ENCODE peak calls at places on chromosomes 1 and 21, in six cellular contexts. M is heart right ventricle, K is esophagus squamous epithelium, S is skeletal muscle cell, N is kidney epithelial cell, I is osteoblast. U is an unnamed sample.

GRCh38 chr1:40783001-40783905 is at the start of gene KCNQ4:
- DNase-seq in M (peak), K (no peak), S (no peak), I (peak), N (no peak), U (no peak)

GRCh38 chr1:168731244-168731643 is 2.2 kb upstream of the DPT start:
- DNase-seq in N (no peak), K (no peak), I (no peak), S (no peak), M (no peak), U (no peak)

GRCh38 chr1:33359931-33360330 is 39.0 kb upstream of the A3GALT2 start:
- DNase-seq in S (no peak), I (no peak), M (no peak), N (no peak), K (no peak), U (no peak)

GRCh38 chr1:25926731-25927496 is 20.7 kb upstream of the STMN1 start:
- DNase-seq in I (peak), N (no peak), S (no peak), K (no peak), M (no peak), U (no peak)

GRCh38 chr1:215583185-215583692 is 16.1 kb downstream of the KCTD3 start:
- DNase-seq in S (no peak), I (no peak), M (no peak), K (no peak), N (no peak), U (no peak)

GRCh38 chr1:147413110-147413605 is 128.1 kb upstream of the BCL9 start:
- DNase-seq in N (no peak), I (no peak), S (no peak), M (no peak), K (no peak), U (no peak)

GRCh38 chr1:212738330-212738729 is 38.7 kb upstream of the BATF3 start:
- DNase-seq in M (no peak), I (no peak), S (no peak), K (no peak), N (no peak), U (no peak)

GRCh38 chr1:240993004-240993403 is 364.0 kb downstream of the RGS7 start:
- DNase-seq in I (no peak), N (no peak), M (no peak), S (no peak), K (no peak), U (no peak)

GRCh38 chr1:19053486-19053885 is 97.0 kb upstream of the IFFO2 start:
- DNase-seq in I (peak), N (no peak), M (no peak), S (no peak), K (no peak), U (no peak)

GRCh38 chr21:37712204-37712934 is 203.9 kb downstream of the KCNJ6 start:
- DNase-seq in N (peak), S (peak), M (peak), K (no peak), I (peak), U (peak)

GRCh38 chr1:163055531-163055930 is 13.6 kb upstream of the RGS4 start:
- DNase-seq in M (no peak), S (no peak), K (no peak), N (no peak), I (no peak), U (no peak)

GRCh38 chr1:180842890-180843289 is 69.8 kb upstream of the KIAA1614 start:
- DNase-seq in I (no peak), S (peak), M (no peak), K (no peak), N (no peak), U (no peak)

GRCh38 chr1:27117733-27118439 is 37.0 kb downstream of the SLC9A1 start:
- DNase-seq in M (no peak), K (no peak), N (no peak), I (peak), S (no peak), U (no peak)

GRCh38 chr21:42542596-42542995 is 28.9 kb downstream of the SLC37A1 start:
- DNase-seq in N (no peak), M (no peak), S (no peak), I (no peak), K (no peak), U (no peak)

GRCh38 chr1:53982034-53982761 is 35.8 kb downstream of the LDLRAD1 start:
- DNase-seq in M (no peak), S (no peak), I (peak), K (no peak), N (no peak), U (peak)

GRCh38 chr21:35328856-35329455 is 279.9 kb upstream of the RUNX1 start:
- DNase-seq in M (no peak), S (no peak), I (no peak), K (no peak), N (no peak), U (no peak)

GRCh38 chr21:40013001-40013735 is 145.9 kb downstream of the PCP4 start:
- DNase-seq in K (no peak), N (no peak), S (no peak), M (no peak), I (no peak), U (no peak)

GRCh38 chr1:61266738-61267137 is 184.4 kb downstream of the NFIA start:
- DNase-seq in N (no peak), I (no peak), M (no peak), K (no peak), S (no peak), U (no peak)

GRCh38 chr1:8813016-8813763 is 4.2 kb downstream of the RERE start:
- DNase-seq in S (no peak), K (no peak), I (peak), M (no peak), N (no peak), U (no peak)

GRCh38 chr1:60008500-60008899 is 65.1 kb downstream of the C1orf87 start:
- DNase-seq in K (no peak), I (no peak), S (no peak), N (no peak), M (no peak), U (no peak)

GRCh38 chr1:79259390-79260336 is 253.1 kb upstream of the ADGRL4 start:
- DNase-seq in M (no peak), N (peak), K (no peak), S (peak), I (peak), U (peak)

GRCh38 chr1:52365091-52365745 is 787 bp downstream of the CC2D1B start:
- DNase-seq in I (peak), S (peak), M (peak), N (peak), K (no peak), U (peak)

GRCh38 chr1:66317156-66317543 is 216.8 kb upstream of the SGIP1 start:
- DNase-seq in I (peak), M (no peak), N (no peak), S (no peak), K (no peak), U (no peak)

GRCh38 chr1:161198206-161198876 is 513 bp downstream of the ADAMTS4 start:
- DNase-seq in K (no peak), N (no peak), S (no peak), M (no peak), I (peak), U (no peak)

GRCh38 chr1:26949266-26949925 is 10.9 kb downstream of the KDF1 start:
- DNase-seq in I (peak), M (peak), K (no peak), S (no peak), N (no peak), U (no peak)

GRCh38 chr1:31792541-31792940 is 23.3 kb downstream of the SPOCD1 start:
- DNase-seq in I (no peak), S (no peak), K (no peak), N (no peak), M (no peak), U (no peak)

GRCh38 chr1:75133754-75134655 is at the start of gene LHX8:
- DNase-seq in I (peak), K (no peak), N (no peak), S (no peak), M (no peak), U (no peak)

GRCh38 chr1:83769072-83769471 is 229.9 kb downstream of the TTLL7 start:
- DNase-seq in S (no peak), M (no peak), I (no peak), K (no peak), N (no peak), U (no peak)

GRCh38 chr1:166184897-166185296 is 18.1 kb upstream of the FAM78B start:
- DNase-seq in M (no peak), N (peak), S (no peak), I (no peak), K (no peak), U (no peak)

GRCh38 chr1:116847688-116848531 is 61.8 kb upstream of the PTGFRN start:
- DNase-seq in M (peak), N (no peak), I (no peak), K (no peak), S (no peak), U (peak)

GRCh38 chr1:150389650-150390049 is 25.7 kb downstream of the RPRD2 start:
- DNase-seq in I (no peak), S (no peak), M (no peak), K (no peak), N (no peak), U (no peak)

GRCh38 chr21:33067457-33067856 is 2.5 kb upstream of the OLIG1 start:
- DNase-seq in I (no peak), M (no peak), S (no peak), N (no peak), K (no peak), U (no peak)

GRCh38 chr1:8070381-8070811 is 44.3 kb upstream of the ERRFI1 start:
- DNase-seq in M (no peak), K (no peak), S (no peak), N (no peak), I (no peak), U (no peak)

GRCh38 chr21:24658926-24659325 is 948.4 kb downstream of the MRPL39 start:
- DNase-seq in N (no peak), I (no peak), K (no peak), S (no peak), M (no peak), U (no peak)